ENCODE peak calls at places on chromosomes 12 and 14, in six cellular contexts. N, W, C, B, V and E are unnamed samples.

GRCh38 chr14:94364964-94365363 is 23.4 kb downstream of the SERPINA1 start:
- DNase-seq in N (no peak), W (no peak), B (no peak), V (no peak), C (no peak), E (no peak)

GRCh38 chr12:2998789-2999264 is 39.6 kb downstream of the TEAD4 start:
- DNase-seq in V (peak; percentile 86), W (peak; percentile 87), B (peak; percentile 30), N (no peak), C (no peak), E (peak; percentile 54)

GRCh38 chr14:21275261-21275858 is 4.5 kb upstream of the RPGRIP1 start:
- DNase-seq in V (no peak), W (no peak), B (no peak), N (no peak), C (no peak), E (no peak)

GRCh38 chr14:62626416-62626815 is 418.8 kb downstream of the KCNH5 start:
- DNase-seq in W (no peak), V (no peak), N (no peak), C (no peak), B (no peak), E (no peak)

GRCh38 chr12:27785882-27786570 is 6.0 kb upstream of the MANSC4 start:
- DNase-seq in V (no peak), N (peak; percentile 89), C (no peak), B (no peak), W (peak; percentile 53), E (peak; percentile 90)

GRCh38 chr12:120739821-120740613 is 14.4 kb downstream of the ACADS start:
- DNase-seq in W (no peak), V (no peak), C (no peak), N (no peak), B (no peak), E (no peak)

GRCh38 chr12:50167026-50167742 is at the start of gene CERS5:
- DNase-seq in V (peak; percentile 99), W (peak; percentile 97), B (peak; percentile 99), C (peak; percentile 94), N (peak; percentile 94), E (peak; percentile 99)

GRCh38 chr12:127556487-127556886 is 710.5 kb upstream of the TMEM132C start:
- DNase-seq in V (no peak), C (no peak), B (no peak), N (no peak), W (no peak), E (no peak)

GRCh38 chr12:108173160-108173559 is 44.1 kb downstream of the WSCD2 start:
- DNase-seq in N (no peak), V (no peak), C (no peak), W (no peak), B (no peak), E (no peak)

GRCh38 chr12:77354766-77355362 is 289.5 kb upstream of the E2F7 start:
- DNase-seq in V (no peak), W (peak; percentile 55), C (no peak), N (peak; percentile 13), B (no peak), E (no peak)

GRCh38 chr12:10669533-10669932 is 4.3 kb downstream of the STYK1 start:
- DNase-seq in N (no peak), V (no peak), C (no peak), W (no peak), B (no peak), E (no peak)

GRCh38 chr14:104085032-104085888 is at the start of gene ASPG:
- DNase-seq in N (no peak), C (peak; percentile 44), V (peak; percentile 61), B (peak; percentile 80), W (no peak), E (no peak)

GRCh38 chr12:100243137-100243536 is 23.7 kb downstream of the DEPDC4 start:
- DNase-seq in C (no peak), N (no peak), B (no peak), V (no peak), W (no peak), E (no peak)

GRCh38 chr12:64679487-64679983 is 69.2 kb downstream of the RASSF3 start:
- DNase-seq in C (peak; percentile 82), V (peak; percentile 58), N (peak; percentile 85), B (peak; percentile 78), W (peak; percentile 80), E (peak; percentile 94)

GRCh38 chr12:56425188-56425587 is 24.0 kb downstream of the TIMELESS start:
- DNase-seq in N (no peak), B (no peak), V (no peak), W (no peak), C (no peak), E (no peak)

GRCh38 chr14:21385170-21385904 is 1.5 kb upstream of the SUPT16H start:
- DNase-seq in V (no peak), W (no peak), B (no peak), N (no peak), C (no peak), E (no peak)

GRCh38 chr12:132510111-132510724 is 20.3 kb downstream of the FBRSL1 start:
- DNase-seq in N (no peak), V (no peak), C (no peak), W (no peak), B (no peak), E (no peak)
- H3K4me3 ChIP-seq in N (no peak overlapping the region), V (no peak overlapping the region), C (no peak overlapping the region), W (no peak overlapping the region), B (no peak overlapping the region), E (no peak overlapping the region)

GRCh38 chr14:27672047-27672446 is 1074.2 kb upstream of the NOVA1 start:
- DNase-seq in B (no peak), W (no peak), N (no peak), C (no peak), V (no peak), E (no peak)
- TF ChIP-seq CTCF in B (no peak), W (no peak), N (no peak), C (no peak), V (no peak), E (no peak)

GRCh38 chr12:88035271-88035906 is 6.2 kb upstream of the C12orf50 start:
- DNase-seq in N (peak; percentile 72), B (peak; percentile 91), C (peak; percentile 88), W (peak; percentile 80), V (peak; percentile 87), E (peak; percentile 89)

GRCh38 chr12:88037770-88038169 is 8.6 kb upstream of the C12orf50 start:
- DNase-seq in W (no peak), B (no peak), C (no peak), V (no peak), N (no peak), E (no peak)

GRCh38 chr12:88035907-88036289 is 6.7 kb upstream of the C12orf50 start:
- DNase-seq in V (no peak), B (no peak), W (no peak), N (peak; percentile 57), C (no peak), E (peak; percentile 61)

DNA sequence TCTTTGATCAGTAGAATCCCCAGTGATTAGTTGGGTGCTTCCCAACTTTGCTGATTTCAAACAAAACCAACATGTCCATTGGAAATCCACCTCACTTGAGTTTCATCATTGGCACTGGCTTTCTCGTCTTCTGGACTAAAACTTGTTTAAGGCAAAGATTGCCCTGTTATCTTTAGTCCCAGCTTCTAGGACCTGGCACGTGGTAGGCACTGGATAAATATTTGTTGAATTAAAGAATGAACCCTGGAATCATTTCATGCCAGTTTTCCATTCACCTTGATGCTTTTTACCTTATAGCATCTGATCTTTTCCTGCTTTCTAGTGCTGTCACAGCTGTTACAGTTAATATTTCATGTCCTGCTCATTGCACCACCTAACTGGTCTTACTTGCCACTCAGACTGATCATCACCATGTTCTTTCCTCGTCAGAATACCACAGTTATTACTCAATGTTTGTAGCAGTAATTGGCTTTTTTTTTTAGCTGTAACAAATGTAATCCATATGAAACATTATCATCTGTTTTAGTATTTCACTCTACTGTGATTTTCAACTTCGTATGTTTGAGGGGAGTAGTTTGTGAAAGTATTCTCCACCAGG is 7.3 kb upstream of the C12orf50 start:
- DNase-seq in N (peak; percentile 83), W (peak; percentile 74), C (no peak), B (no peak), V (no peak), E (peak; percentile 86)
- H3K4me3 ChIP-seq in N (peak overlapping the region; percentile 93), W (peak overlapping the region; percentile 82), C (peak overlapping the region; percentile 77), B (no peak overlapping the region), V (peak overlapping the region; percentile 71), E (peak overlapping the region; percentile 83)

GRCh38 chr12:53174881-53175491 is 5.5 kb upstream of the ZNF740 start:
- DNase-seq in V (peak; percentile 10), B (no peak), W (peak; percentile 59), C (peak; percentile 72), N (peak; percentile 33), E (peak; percentile 38)
- TF ChIP-seq CTCF in V (no peak), B (no peak), W (peak; percentile 28), C (peak; percentile 57), N (peak; percentile 37), E (peak; percentile 19)

DNA sequence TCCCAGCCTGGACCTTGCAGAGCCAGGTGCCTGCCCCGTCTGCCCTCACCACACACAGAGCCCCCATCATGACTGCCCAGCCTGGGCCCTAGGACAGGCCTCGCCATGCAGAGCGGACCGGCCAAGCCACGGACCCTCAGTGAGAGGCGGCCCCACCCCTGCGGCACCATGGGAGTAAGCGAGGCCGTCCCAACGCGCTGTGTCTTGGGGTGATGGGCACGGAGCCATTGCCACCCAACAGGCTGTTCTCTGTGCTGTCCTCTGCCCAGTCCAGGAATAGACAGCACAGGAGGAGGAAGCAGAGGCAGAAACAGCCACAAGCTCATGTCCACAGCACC is 39.2 kb downstream of the GALNT9 start:
- DNase-seq in B (peak; percentile 27), W (no peak), C (no peak), V (no peak), N (no peak), E (no peak)
- H3K4me3 ChIP-seq in B (no peak overlapping the region), W (no peak overlapping the region), C (no peak overlapping the region), V (no peak overlapping the region), N (no peak overlapping the region), E (no peak overlapping the region)

GRCh38 chr14:103071544-103072251 is 12.3 kb upstream of the LBHD2 start:
- DNase-seq in N (peak; percentile 62), C (no peak), W (no peak), B (peak; percentile 64), V (no peak), E (peak; percentile 65)

GRCh38 chr14:103070971-103071542 is 13.0 kb upstream of the LBHD2 start:
- DNase-seq in V (no peak), N (no peak), B (peak; percentile 63), W (no peak), C (no peak), E (no peak)

GRCh38 chr14:103073876-103074698 is 9.9 kb upstream of the LBHD2 start:
- DNase-seq in N (no peak), C (no peak), V (no peak), B (peak; percentile 54), W (no peak), E (no peak)

GRCh38 chr14:103073367-103073875 is 10.6 kb upstream of the LBHD2 start:
- DNase-seq in N (no peak), C (peak; percentile 55), W (no peak), B (peak; percentile 59), V (no peak), E (no peak)

DNA sequence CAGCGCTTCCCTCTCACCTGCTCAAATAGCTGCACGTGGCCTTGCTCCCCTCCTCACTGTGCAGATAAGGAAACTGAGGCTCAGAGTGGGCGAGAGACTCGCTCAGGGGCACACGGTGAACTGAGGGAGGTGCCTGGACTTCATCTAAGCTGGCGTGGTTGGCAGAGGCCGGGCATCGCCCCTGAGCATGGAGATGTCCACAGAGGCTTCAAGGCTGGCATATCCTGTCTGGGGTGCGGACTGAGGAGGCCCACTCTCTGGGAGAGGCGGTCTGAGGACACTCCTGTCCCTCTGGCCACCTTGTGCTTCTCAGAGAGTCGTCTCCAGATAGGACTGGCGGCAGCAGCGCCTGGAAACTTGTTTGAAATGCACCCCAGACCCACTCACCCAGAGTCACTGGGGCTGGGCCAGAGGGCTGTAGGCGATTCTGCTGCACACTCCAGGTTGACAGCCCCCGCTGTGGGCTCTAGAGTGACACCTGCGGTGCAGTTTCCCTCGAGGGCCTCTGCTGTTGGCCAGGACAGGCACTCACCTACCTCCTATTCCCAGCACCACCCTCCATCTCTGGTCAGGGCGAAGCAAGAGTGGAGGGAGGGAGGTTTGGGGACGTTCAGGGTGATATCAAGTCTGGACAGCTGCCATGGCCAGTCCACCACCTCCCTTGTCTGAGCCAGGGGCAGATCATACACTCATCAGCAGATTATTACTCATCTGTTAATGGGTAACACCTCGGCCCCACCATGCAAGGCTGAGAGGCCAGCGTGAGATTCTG is 11.2 kb upstream of the LBHD2 start:
- DNase-seq in C (peak; percentile 82), B (peak; percentile 54), V (no peak), N (peak; percentile 67), W (no peak), E (peak; percentile 45)
- TF ChIP-seq CTCF in C (peak; percentile 15), B (no peak), V (no peak), N (peak; percentile 12), W (no peak), E (no peak)